ENCODE peak calls at places on chromosomes 16 and 17, in eight cellular contexts. U is effector memory CD4-positive, alpha-beta T cell; S is HCT116; K is GM23248; Y is PC-3; D is A549; Z is testis; X is transverse colon. O is an unnamed sample.

GRCh38 chr17:42991471-42991870 is 6.7 kb upstream of the RPL27 start:
- DNase-seq in U (no peak), S (no peak), K (no peak), Y (no peak), D (no peak), Z (no peak), X (no peak), O (no peak)

GRCh38 chr17:76545918-76546555 is 6.2 kb downstream of the PRCD start:
- DNase-seq in U (no peak), S (no peak), K (no peak), Y (no peak), D (no peak), Z (no peak), X (no peak), O (peak; percentile 28)

GRCh38 chr16:68564367-68564985 is 25.4 kb downstream of the ZFP90 start:
- DNase-seq in U (no peak), S (no peak), K (peak; percentile 28), Y (no peak), D (no peak), Z (no peak), X (no peak), O (no peak)

GRCh38 chr17:39927101-39927927 is at the start of the genes LRRC3C and ORMDL3:
- DNase-seq in U (peak; percentile 85), S (peak; percentile 88), K (peak; percentile 96), Y (peak; percentile 85), D (peak; percentile 87), Z (peak; percentile 95), X (peak; percentile 96), O (peak; percentile 90)

GRCh38 chr17:82872591-82873520 is 33.0 kb upstream of the ZNF750 start:
- DNase-seq in U (no peak), S (no peak), K (no peak), Y (no peak), D (no peak), Z (no peak), X (no peak), O (no peak)

GRCh38 chr17:17682737-17683675 is 1.7 kb downstream of the RAI1 start:
- DNase-seq in U (peak; percentile 55), S (no peak), K (peak; percentile 97), Y (peak; percentile 69), D (peak; percentile 66), Z (peak; percentile 85), X (peak; percentile 75), O (peak; percentile 62)

GRCh38 chr17:12859520-12859919 is 70.2 kb downstream of the ARHGAP44 start:
- DNase-seq in U (no peak), S (no peak), K (no peak), Y (no peak), D (no peak), Z (no peak), X (no peak), O (no peak)

GRCh38 chr16:85697441-85697840 is 8.7 kb upstream of the GINS2 start:
- DNase-seq in U (no peak), S (no peak), K (no peak), Y (no peak), D (no peak), Z (no peak), X (no peak), O (no peak)

GRCh38 chr17:48907713-48908046 is 527 bp upstream of the UBE2Z start:
- DNase-seq in U (no peak), S (no peak), K (peak; percentile 75), Y (peak; percentile 47), D (no peak), Z (no peak), X (no peak), O (no peak)

GRCh38 chr16:23174622-23175021 is 7.9 kb upstream of the SCNN1G start:
- DNase-seq in U (no peak), S (no peak), K (peak; percentile 44), Y (peak; percentile 27), D (no peak), Z (no peak), X (no peak), O (no peak)

GRCh38 chr17:2028234-2028614 is 1.7 kb upstream of the DPH1 start:
- DNase-seq in U (no peak), S (no peak), K (no peak), Y (no peak), D (no peak), Z (no peak), X (no peak), O (no peak)

GRCh38 chr17:82668631-82669099 is 20.4 kb upstream of the WDR45B start:
- DNase-seq in U (no peak), S (peak; percentile 43), K (peak; percentile 90), Y (peak; percentile 73), D (peak; percentile 84), Z (peak; percentile 74), X (peak; percentile 79), O (no peak)

GRCh38 chr17:64230551-64231408 is 32.3 kb downstream of the TEX2 start:
- DNase-seq in U (no peak), S (no peak), K (peak; percentile 97), Y (peak; percentile 97), D (no peak), Z (peak; percentile 22), X (no peak), O (no peak)

GRCh38 chr16:52076332-52077115 is 470.4 kb downstream of the TOX3 start:
- DNase-seq in U (no peak), S (no peak), K (no peak), Y (no peak), D (no peak), Z (no peak), X (no peak), O (no peak)

GRCh38 chr17:66301418-66301863 is 972 bp upstream of the PRKCA start:
- DNase-seq in U (no peak), S (no peak), K (no peak), Y (no peak), D (no peak), Z (no peak), X (peak; percentile 10), O (no peak)

GRCh38 chr17:969767-970387 is 9.7 kb downstream of the NXN start:
- DNase-seq in U (no peak), S (peak; percentile 66), K (peak; percentile 61), Y (no peak), D (no peak), Z (no peak), X (no peak), O (no peak)

GRCh38 chr17:965311-965989 is 14.1 kb downstream of the NXN start:
- DNase-seq in U (no peak), S (no peak), K (no peak), Y (no peak), D (no peak), Z (no peak), X (no peak), O (no peak)

GRCh38 chr17:968812-969766 is 10.5 kb downstream of the NXN start:
- DNase-seq in U (no peak), S (peak; percentile 62), K (peak; percentile 82), Y (no peak), D (no peak), Z (no peak), X (no peak), O (no peak)

GRCh38 chr17:964881-965280 is 14.7 kb downstream of the NXN start:
- DNase-seq in U (no peak), S (no peak), K (no peak), Y (no peak), D (no peak), Z (no peak), X (no peak), O (no peak)

DNA sequence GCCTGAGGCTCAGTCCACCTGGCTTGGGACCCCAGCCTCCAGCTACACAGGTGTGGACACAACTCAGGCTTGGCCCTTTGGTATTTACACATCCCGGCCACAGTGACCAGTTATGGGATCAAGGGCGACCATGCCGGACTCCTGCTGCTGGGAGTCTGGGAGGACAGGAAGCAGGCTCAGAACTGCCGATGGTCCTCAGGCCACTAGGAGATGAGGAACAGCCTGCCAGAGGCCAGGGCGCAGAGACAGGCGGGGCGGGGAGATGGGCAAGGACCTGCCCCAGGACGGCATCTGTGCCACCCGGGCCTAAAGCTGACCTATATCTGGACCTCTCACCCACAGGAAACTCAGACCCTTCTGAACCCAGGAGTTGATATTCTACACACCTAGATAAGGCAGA is 12.5 kb downstream of the NXN start:
- DNase-seq in U (no peak), S (no peak), K (no peak), Y (no peak), D (no peak), Z (no peak), X (no peak), O (no peak)
- H3K4me1 ChIP-seq in U (no peaks in the 10 kb centered on the region), S (peaks cover 53% of the 10 kb centered on the region), K (peaks cover 16% of the 10 kb centered on the region), Y (no peaks in the 10 kb centered on the region), D (no peaks in the 10 kb centered on the region), Z (no peaks in the 10 kb centered on the region), X (no peaks in the 10 kb centered on the region), O (no peaks in the 10 kb centered on the region)

DNA sequence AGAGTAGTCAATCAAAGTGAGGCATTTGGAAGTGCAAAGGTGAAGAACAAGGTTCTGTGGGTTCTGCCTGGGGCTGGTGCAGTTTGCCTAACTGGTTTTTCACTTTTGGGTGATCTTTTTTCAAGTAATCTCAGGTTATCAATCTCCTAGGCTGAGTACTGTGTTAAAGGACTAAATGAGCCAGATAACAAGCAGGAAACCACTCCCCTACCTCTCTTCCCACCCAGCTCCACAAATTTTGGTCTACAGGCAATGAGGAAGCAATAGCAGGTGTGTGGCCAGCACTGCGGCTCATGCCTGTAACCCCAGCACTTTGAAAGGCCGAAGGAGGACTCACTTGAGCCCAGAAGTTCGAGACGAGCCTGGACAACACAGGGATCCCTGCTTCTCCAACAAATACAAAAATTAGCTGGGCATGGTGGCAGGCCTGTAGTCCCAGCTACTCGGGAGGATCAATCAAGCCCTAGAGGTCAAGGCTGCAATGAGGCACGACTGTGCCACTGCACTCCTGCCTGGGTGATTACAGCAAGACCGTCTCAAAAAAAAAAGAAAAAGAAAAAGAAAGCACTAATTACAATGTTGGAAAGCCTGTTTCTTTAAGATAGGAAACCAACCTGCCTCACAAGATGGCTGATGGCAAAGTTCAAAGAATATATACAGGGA is 2.0 kb upstream of the NTAN1 start:
- DNase-seq in U (no peak), S (no peak), K (no peak), Y (no peak), D (no peak), Z (no peak), X (peak; percentile 64), O (no peak)
- H3K27ac ChIP-seq in U (no peak overlapping the region), S (no peak overlapping the region), K (no peak overlapping the region), Y (no peak overlapping the region), D (no peak overlapping the region), Z (no peak overlapping the region), X (peak overlapping the region; percentile 84), O (no peak overlapping the region)

GRCh38 chr16:30096862-30097563 is 1.0 kb upstream of the YPEL3 start:
- DNase-seq in U (no peak), S (no peak), K (no peak), Y (no peak), D (no peak), Z (no peak), X (no peak), O (peak; percentile 35)
- H3K4me3 ChIP-seq in U (no peak overlapping the region), S (no peak overlapping the region), K (peak overlapping the region; percentile 91), Y (no peak overlapping the region), D (no peak overlapping the region), Z (peak overlapping the region; percentile 81), X (peak overlapping the region; percentile 80), O (peak overlapping the region; percentile 59)

DNA sequence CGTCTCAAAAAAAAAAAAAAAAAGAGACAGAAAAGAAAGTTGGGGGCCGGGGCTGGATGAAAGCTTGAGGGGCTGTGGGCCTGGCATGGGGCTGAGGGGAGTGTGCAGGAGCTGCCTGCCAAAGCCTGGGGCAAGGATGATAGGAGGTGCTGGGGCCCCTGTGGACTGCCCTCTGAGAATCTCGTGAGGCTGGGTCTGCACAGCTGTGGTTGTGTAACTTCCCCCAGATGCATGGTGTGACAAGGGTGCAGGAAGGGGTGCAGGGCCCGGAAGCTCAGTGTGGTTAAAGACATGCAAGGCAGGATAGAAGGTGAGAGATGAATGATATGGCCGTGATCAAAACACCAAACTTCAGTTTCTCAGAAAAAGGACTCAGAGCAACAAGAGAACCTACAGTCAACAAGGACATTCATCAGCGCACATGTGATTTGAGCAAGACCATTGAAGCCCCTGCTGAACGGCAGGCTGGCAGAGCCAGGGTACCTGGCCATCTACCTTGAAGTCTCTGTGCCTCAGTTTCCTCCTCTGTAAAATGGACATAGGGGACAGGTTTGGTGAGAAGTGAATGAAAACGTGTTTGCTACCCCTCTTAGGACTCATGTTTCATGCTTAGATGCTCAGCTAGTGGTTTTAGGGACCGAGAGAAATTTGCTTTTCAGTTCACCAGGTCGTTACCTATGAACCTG is 9.6 kb downstream of the IL32 start:
- DNase-seq in U (peak; percentile 72), S (no peak), K (no peak), Y (no peak), D (no peak), Z (no peak), X (peak; percentile 63), O (peak; percentile 93)
- H3K4me1 ChIP-seq in U (peaks cover 81% of the 10 kb centered on the region), S (no peaks in the 10 kb centered on the region), K (no peaks in the 10 kb centered on the region), Y (no peaks in the 10 kb centered on the region), D (no peaks in the 10 kb centered on the region), Z (peaks cover 5% of the 10 kb centered on the region), X (no peaks in the 10 kb centered on the region), O (peaks cover 98% of the 10 kb centered on the region)